ENCODE peak calls at places on chromosomes 7 and 10, in six cellular contexts. One of them, this sample, is unnamed.

GRCh38 chr10:46094931-46095755 is 49.1 kb upstream of the MSMB start:
- DNase-seq in NCI-H146: no peak
- DNase-seq in astrocyte of the cerebellum: no peak
- DNase-seq in OCI-LY7: peak
- DNase-seq in fibroblast of lung: no peak
- DNase-seq in HTR-8/SVneo: no peak
- DNase-seq in this sample: no peak

GRCh38 chr10:113360870-113361269 is 192.0 kb upstream of the HABP2 start:
- DNase-seq in NCI-H146: no peak
- DNase-seq in HTR-8/SVneo: no peak
- DNase-seq in astrocyte of the cerebellum: no peak
- DNase-seq in fibroblast of lung: no peak
- DNase-seq in OCI-LY7: no peak
- DNase-seq in this sample: peak

GRCh38 chr10:82737556-82737955 is 862.6 kb downstream of the NRG3 start:
- DNase-seq in NCI-H146: no peak
- DNase-seq in HTR-8/SVneo: no peak
- DNase-seq in OCI-LY7: no peak
- DNase-seq in astrocyte of the cerebellum: no peak
- DNase-seq in fibroblast of lung: no peak
- DNase-seq in this sample: no peak

GRCh38 chr7:141361479-141361878 is 189.7 kb upstream of the AGK start:
- DNase-seq in HTR-8/SVneo: no peak
- DNase-seq in OCI-LY7: no peak
- DNase-seq in astrocyte of the cerebellum: no peak
- DNase-seq in NCI-H146: no peak
- DNase-seq in fibroblast of lung: no peak
- DNase-seq in this sample: no peak

GRCh38 chr7:111138196-111138569 is 47.3 kb downstream of the LRRN3 start:
- DNase-seq in fibroblast of lung: peak
- DNase-seq in NCI-H146: no peak
- DNase-seq in astrocyte of the cerebellum: no peak
- DNase-seq in OCI-LY7: no peak
- DNase-seq in HTR-8/SVneo: no peak
- DNase-seq in this sample: peak

GRCh38 chr7:17690030-17690429 is 250.3 kb downstream of the SNX13 start:
- DNase-seq in astrocyte of the cerebellum: peak
- DNase-seq in OCI-LY7: no peak
- DNase-seq in NCI-H146: no peak
- DNase-seq in HTR-8/SVneo: no peak
- DNase-seq in fibroblast of lung: peak
- DNase-seq in this sample: no peak

GRCh38 chr7:423312-424260 is 96.1 kb downstream of the PDGFA start:
- DNase-seq in OCI-LY7: no peak
- DNase-seq in HTR-8/SVneo: no peak
- DNase-seq in fibroblast of lung: no peak
- DNase-seq in astrocyte of the cerebellum: no peak
- DNase-seq in NCI-H146: no peak
- DNase-seq in this sample: no peak

GRCh38 chr10:79289801-79290200 is 57.5 kb upstream of the PPIF start:
- DNase-seq in astrocyte of the cerebellum: no peak
- DNase-seq in HTR-8/SVneo: no peak
- DNase-seq in fibroblast of lung: no peak
- DNase-seq in NCI-H146: no peak
- DNase-seq in OCI-LY7: no peak
- DNase-seq in this sample: no peak

GRCh38 chr7:47816647-47817046 is 131.6 kb downstream of the PKD1L1 start:
- DNase-seq in fibroblast of lung: peak
- DNase-seq in HTR-8/SVneo: no peak
- DNase-seq in NCI-H146: no peak
- DNase-seq in astrocyte of the cerebellum: no peak
- DNase-seq in OCI-LY7: no peak
- DNase-seq in this sample: no peak

GRCh38 chr7:117001283-117001682 is 48.0 kb downstream of the ST7 start:
- DNase-seq in HTR-8/SVneo: no peak
- DNase-seq in NCI-H146: peak
- DNase-seq in fibroblast of lung: no peak
- DNase-seq in OCI-LY7: no peak
- DNase-seq in astrocyte of the cerebellum: no peak
- DNase-seq in this sample: no peak

GRCh38 chr7:94888542-94888941 is 18.9 kb upstream of the PPP1R9A start:
- DNase-seq in astrocyte of the cerebellum: no peak
- DNase-seq in fibroblast of lung: peak
- DNase-seq in NCI-H146: no peak
- DNase-seq in HTR-8/SVneo: no peak
- DNase-seq in OCI-LY7: no peak
- DNase-seq in this sample: no peak

GRCh38 chr7:99975782-99976521 is at the start of gene AZGP1:
- DNase-seq in fibroblast of lung: peak
- DNase-seq in NCI-H146: peak
- DNase-seq in HTR-8/SVneo: no peak
- DNase-seq in astrocyte of the cerebellum: no peak
- DNase-seq in OCI-LY7: peak
- DNase-seq in this sample: peak

GRCh38 chr7:116524609-116525297 is at the start of gene CAV1:
- DNase-seq in fibroblast of lung: peak
- DNase-seq in OCI-LY7: no peak
- DNase-seq in HTR-8/SVneo: no peak
- DNase-seq in astrocyte of the cerebellum: peak
- DNase-seq in NCI-H146: peak
- DNase-seq in this sample: no peak

GRCh38 chr10:124068929-124069328 is 24.5 kb downstream of the CHST15 start:
- DNase-seq in NCI-H146: no peak
- DNase-seq in OCI-LY7: no peak
- DNase-seq in astrocyte of the cerebellum: no peak
- DNase-seq in fibroblast of lung: no peak
- DNase-seq in HTR-8/SVneo: no peak
- DNase-seq in this sample: no peak

GRCh38 chr7:158996214-158997109 is 140.1 kb downstream of the DYNC2I1 start:
- DNase-seq in HTR-8/SVneo: no peak
- DNase-seq in astrocyte of the cerebellum: no peak
- DNase-seq in NCI-H146: no peak
- DNase-seq in fibroblast of lung: no peak
- DNase-seq in OCI-LY7: no peak
- DNase-seq in this sample: no peak

GRCh38 chr7:115359919-115360318 is 438.0 kb downstream of the MDFIC start:
- DNase-seq in OCI-LY7: no peak
- DNase-seq in NCI-H146: no peak
- DNase-seq in fibroblast of lung: no peak
- DNase-seq in HTR-8/SVneo: no peak
- DNase-seq in astrocyte of the cerebellum: no peak
- DNase-seq in this sample: no peak

GRCh38 chr10:4678023-4678950 is 147.7 kb upstream of the AKR1E2 start:
- DNase-seq in NCI-H146: no peak
- DNase-seq in astrocyte of the cerebellum: no peak
- DNase-seq in fibroblast of lung: peak
- DNase-seq in HTR-8/SVneo: no peak
- DNase-seq in OCI-LY7: no peak
- DNase-seq in this sample: no peak

GRCh38 chr7:157702311-157703023 is 365.7 kb downstream of the DNAJB6 start:
- DNase-seq in fibroblast of lung: no peak
- DNase-seq in NCI-H146: no peak
- DNase-seq in astrocyte of the cerebellum: no peak
- DNase-seq in HTR-8/SVneo: no peak
- DNase-seq in OCI-LY7: no peak
- DNase-seq in this sample: peak

GRCh38 chr10:26391701-26392695 is 46.1 kb upstream of the APBB1IP start:
- DNase-seq in NCI-H146: no peak
- DNase-seq in HTR-8/SVneo: no peak
- DNase-seq in astrocyte of the cerebellum: no peak
- DNase-seq in fibroblast of lung: no peak
- DNase-seq in OCI-LY7: peak
- DNase-seq in this sample: no peak

GRCh38 chr10:63515002-63515763 is 6.0 kb upstream of the REEP3 start:
- DNase-seq in OCI-LY7: peak
- DNase-seq in NCI-H146: no peak
- DNase-seq in fibroblast of lung: peak
- DNase-seq in astrocyte of the cerebellum: peak
- DNase-seq in HTR-8/SVneo: peak
- DNase-seq in this sample: no peak

GRCh38 chr7:120718361-120718760 is 139.6 kb downstream of the TSPAN12 start:
- DNase-seq in HTR-8/SVneo: no peak
- DNase-seq in fibroblast of lung: no peak
- DNase-seq in astrocyte of the cerebellum: no peak
- DNase-seq in OCI-LY7: no peak
- DNase-seq in NCI-H146: no peak
- DNase-seq in this sample: no peak

GRCh38 chr7:54419209-54419608 is 123.0 kb upstream of the VSTM2A start:
- DNase-seq in OCI-LY7: no peak
- DNase-seq in fibroblast of lung: no peak
- DNase-seq in NCI-H146: no peak
- DNase-seq in HTR-8/SVneo: no peak
- DNase-seq in astrocyte of the cerebellum: no peak
- DNase-seq in this sample: no peak

GRCh38 chr7:50397320-50397970 is 52.7 kb downstream of the FIGNL1 start:
- DNase-seq in NCI-H146: no peak
- DNase-seq in HTR-8/SVneo: no peak
- DNase-seq in astrocyte of the cerebellum: no peak
- DNase-seq in OCI-LY7: no peak
- DNase-seq in fibroblast of lung: no peak
- DNase-seq in this sample: no peak

GRCh38 chr10:4061441-4061951 is 276.5 kb upstream of the KLF6 start:
- DNase-seq in astrocyte of the cerebellum: no peak
- DNase-seq in HTR-8/SVneo: no peak
- DNase-seq in OCI-LY7: no peak
- DNase-seq in fibroblast of lung: peak
- DNase-seq in NCI-H146: no peak
- DNase-seq in this sample: no peak

GRCh38 chr7:150668472-150668911 is 17.0 kb upstream of the GIMAP2 start:
- DNase-seq in HTR-8/SVneo: no peak
- DNase-seq in astrocyte of the cerebellum: no peak
- DNase-seq in OCI-LY7: no peak
- DNase-seq in NCI-H146: no peak
- DNase-seq in fibroblast of lung: no peak
- DNase-seq in this sample: no peak

GRCh38 chr7:1642291-1642728 is 27.8 kb upstream of the ELFN1 start:
- DNase-seq in fibroblast of lung: no peak
- DNase-seq in HTR-8/SVneo: no peak
- DNase-seq in OCI-LY7: no peak
- DNase-seq in astrocyte of the cerebellum: no peak
- DNase-seq in NCI-H146: no peak
- DNase-seq in this sample: no peak

GRCh38 chr10:62075912-62076311 is 174.4 kb downstream of the ARID5B start:
- DNase-seq in astrocyte of the cerebellum: no peak
- DNase-seq in OCI-LY7: no peak
- DNase-seq in NCI-H146: no peak
- DNase-seq in fibroblast of lung: no peak
- DNase-seq in HTR-8/SVneo: no peak
- DNase-seq in this sample: no peak

GRCh38 chr7:4013793-4014192 is 668.3 kb upstream of the FOXK1 start:
- DNase-seq in HTR-8/SVneo: no peak
- DNase-seq in astrocyte of the cerebellum: no peak
- DNase-seq in fibroblast of lung: no peak
- DNase-seq in NCI-H146: no peak
- DNase-seq in OCI-LY7: no peak
- DNase-seq in this sample: no peak

GRCh38 chr10:21393941-21394340 is 131.5 kb downstream of the SKIDA1 start:
- DNase-seq in astrocyte of the cerebellum: no peak
- DNase-seq in NCI-H146: no peak
- DNase-seq in fibroblast of lung: no peak
- DNase-seq in HTR-8/SVneo: no peak
- DNase-seq in OCI-LY7: no peak
- DNase-seq in this sample: no peak

GRCh38 chr10:49577182-49577925 is 32.8 kb upstream of the SLC18A3 start:
- DNase-seq in astrocyte of the cerebellum: no peak
- DNase-seq in OCI-LY7: no peak
- DNase-seq in NCI-H146: no peak
- DNase-seq in fibroblast of lung: no peak
- DNase-seq in HTR-8/SVneo: no peak
- DNase-seq in this sample: no peak

GRCh38 chr7:19215421-19215820 is 70.2 kb upstream of the FERD3L start:
- DNase-seq in NCI-H146: no peak
- DNase-seq in astrocyte of the cerebellum: peak
- DNase-seq in OCI-LY7: no peak
- DNase-seq in fibroblast of lung: peak
- DNase-seq in HTR-8/SVneo: peak
- DNase-seq in this sample: no peak

GRCh38 chr7:36306722-36307121 is 82.9 kb upstream of the ANLN start:
- DNase-seq in NCI-H146: no peak
- DNase-seq in astrocyte of the cerebellum: no peak
- DNase-seq in OCI-LY7: no peak
- DNase-seq in fibroblast of lung: no peak
- DNase-seq in HTR-8/SVneo: no peak
- DNase-seq in this sample: no peak

GRCh38 chr10:6878067-6878412 is 298.0 kb upstream of the PRKCQ start:
- DNase-seq in fibroblast of lung: peak
- DNase-seq in astrocyte of the cerebellum: no peak
- DNase-seq in OCI-LY7: peak
- DNase-seq in HTR-8/SVneo: no peak
- DNase-seq in NCI-H146: peak
- DNase-seq in this sample: no peak

GRCh38 chr10:118812393-118812740 is 57.6 kb upstream of the CACUL1 start:
- DNase-seq in HTR-8/SVneo: no peak
- DNase-seq in OCI-LY7: no peak
- DNase-seq in NCI-H146: no peak
- DNase-seq in fibroblast of lung: no peak
- DNase-seq in astrocyte of the cerebellum: no peak
- DNase-seq in this sample: no peak

GRCh38 chr7:6175642-6176041 is 96.8 kb downstream of the CYTH3 start:
- DNase-seq in HTR-8/SVneo: no peak
- DNase-seq in NCI-H146: no peak
- DNase-seq in OCI-LY7: no peak
- DNase-seq in astrocyte of the cerebellum: peak
- DNase-seq in fibroblast of lung: peak
- DNase-seq in this sample: no peak

GRCh38 chr7:123727071-123727837 is 21.5 kb downstream of the WASL start:
- DNase-seq in NCI-H146: no peak
- DNase-seq in HTR-8/SVneo: no peak
- DNase-seq in OCI-LY7: no peak
- DNase-seq in astrocyte of the cerebellum: peak
- DNase-seq in fibroblast of lung: peak
- DNase-seq in this sample: no peak

GRCh38 chr7:128916643-128916915 is 6.1 kb upstream of the KCP start:
- DNase-seq in fibroblast of lung: no peak
- DNase-seq in NCI-H146: no peak
- DNase-seq in astrocyte of the cerebellum: no peak
- DNase-seq in HTR-8/SVneo: no peak
- DNase-seq in OCI-LY7: no peak
- DNase-seq in this sample: no peak

This sample was measured in BE2C.